ENCODE peak calls at places on chromosomes 13 and 19, in ten cellular contexts. P is kidney glomerular epithelial cell; A is bronchial epithelial cell; Y is glutamatergic neuron; M is activated naive CD8-positive, alpha-beta T cell treated with anti-CD3 and anti-CD28 coated beads, Interleukin-2, amount 50 U/mL, for 24 hours; G is naive thymus-derived CD8-positive, alpha-beta T cell; C is foreskin fibroblast; Z is GM12891; F is fibroblast of mammary gland; B is stimulated activated CD8-positive, alpha-beta memory T cell treated with anti-CD3 and anti-CD28 coated beads, Interleukin-7, amount 100 ng/mL, for 1 hour. J is an unnamed sample.

GRCh38 chr19:16326401-16327130 is 1.9 kb downstream of the KLF2 start:
- DNase-seq in B (no peak), A (no peak), F (no peak), M (peak), Z (no peak), Y (no peak), C (no peak), P (no peak), G (peak), J (peak)

GRCh38 chr19:46731584-46731983 is 14.3 kb upstream of the FKRP start:
- DNase-seq in B (no peak), Y (no peak), C (no peak), Z (no peak), P (no peak), A (no peak), G (no peak), F (no peak), M (no peak), J (no peak)

GRCh38 chr19:17725422-17726078 is 6.3 kb downstream of the MAP1S start:
- DNase-seq in M (no peak), Y (peak), P (no peak), G (no peak), Z (no peak), A (no peak), B (no peak), F (no peak), C (no peak), J (no peak)

GRCh38 chr13:102322211-102322610 is 79.6 kb downstream of the FGF14 start:
- DNase-seq in Y (no peak), Z (no peak), P (no peak), C (no peak), F (no peak), M (no peak), G (no peak), A (no peak), B (no peak), J (no peak)

GRCh38 chr19:12703056-12703455 is 6.6 kb upstream of the FBXW9 start:
- DNase-seq in Z (no peak), B (no peak), A (no peak), G (no peak), F (peak), M (peak), P (peak), C (no peak), Y (peak), J (no peak)

GRCh38 chr19:35868172-35868822 is at the start of gene APLP1:
- DNase-seq in Y (peak), B (no peak), C (peak), M (peak), G (peak), A (no peak), Z (no peak), F (no peak), P (peak), J (peak)

GRCh38 chr19:21604351-21604926 is 99.0 kb downstream of the ZNF429 start:
- DNase-seq in G (no peak), C (no peak), F (peak), A (peak), Z (no peak), B (no peak), M (no peak), Y (no peak), P (peak), J (no peak)

GRCh38 chr13:98060282-98060681 is 82.6 kb upstream of the FARP1 start:
- DNase-seq in Y (no peak), G (no peak), F (peak), C (no peak), B (no peak), Z (no peak), P (no peak), A (no peak), M (no peak), J (no peak)

GRCh38 chr13:34044660-34045080 is 226.7 kb downstream of the RFC3 start:
- DNase-seq in C (peak), A (peak), P (peak), B (no peak), Y (no peak), F (peak), M (no peak), Z (no peak), G (no peak), J (no peak)

GRCh38 chr19:33241530-33242101 is 16.0 kb upstream of the SLC7A10 start:
- DNase-seq in B (no peak), F (peak), P (no peak), Y (no peak), A (peak), M (peak), Z (no peak), C (no peak), G (no peak), J (no peak)

GRCh38 chr13:50850445-50850844 is 7.0 kb upstream of the DLEU7 start:
- DNase-seq in Y (no peak), F (no peak), B (no peak), G (no peak), M (no peak), Z (no peak), A (no peak), C (no peak), P (no peak), J (no peak)

GRCh38 chr19:47436712-47437401 is 17.5 kb upstream of the MEIS3 start:
- DNase-seq in Z (peak), A (peak), Y (peak), F (peak), M (peak), P (peak), B (peak), C (no peak), G (peak), J (peak)

GRCh38 chr19:41945135-41945766 is 13.9 kb downstream of the RABAC1 start:
- DNase-seq in C (no peak), A (no peak), Z (peak), B (peak), Y (no peak), M (peak), G (peak), P (no peak), F (no peak), J (peak)

GRCh38 chr19:16442386-16443276 is 29.1 kb downstream of the EPS15L1 start:
- DNase-seq in A (no peak), P (no peak), Y (no peak), C (no peak), M (no peak), F (no peak), B (no peak), G (no peak), Z (no peak), J (no peak)

GRCh38 chr19:52992109-52993004 is 21.4 kb upstream of the ERVV-1 start:
- DNase-seq in M (no peak), Y (peak), G (no peak), F (no peak), C (no peak), B (no peak), Z (no peak), P (no peak), A (no peak), J (no peak)

GRCh38 chr19:7307590-7308218 is 13.5 kb upstream of the INSR start:
- DNase-seq in P (no peak), Z (no peak), A (no peak), B (no peak), M (no peak), G (no peak), Y (no peak), F (no peak), C (no peak), J (no peak)

GRCh38 chr19:54541712-54542111 is 31.9 kb upstream of the LILRA2 start:
- DNase-seq in Y (no peak), A (no peak), M (no peak), P (no peak), F (no peak), Z (no peak), C (no peak), B (no peak), G (no peak), J (no peak)

GRCh38 chr13:71304861-71305260 is 562.1 kb downstream of the DACH1 start:
- DNase-seq in B (no peak), A (no peak), P (no peak), Z (no peak), C (no peak), G (no peak), F (no peak), Y (no peak), M (no peak), J (no peak)

GRCh38 chr19:33638167-33639033 is 16.6 kb downstream of the CHST8 start:
- DNase-seq in Y (no peak), B (no peak), C (no peak), Z (no peak), A (no peak), F (no peak), G (no peak), M (no peak), P (no peak), J (no peak)

GRCh38 chr19:39740395-39740794 is 2.6 kb upstream of the CLC start:
- DNase-seq in Z (no peak), C (no peak), A (no peak), M (peak), G (no peak), F (no peak), Y (no peak), B (no peak), P (no peak), J (no peak)

GRCh38 chr19:42281175-42282035 is 12.4 kb downstream of the CIC start:
- DNase-seq in A (peak), C (no peak), Z (no peak), Y (peak), G (no peak), F (peak), M (peak), P (peak), B (no peak), J (peak)

GRCh38 chr13:50170447-50171037 is 155.3 kb downstream of the KCNRG start:
- DNase-seq in F (peak), Z (no peak), Y (no peak), G (no peak), A (peak), B (no peak), M (no peak), P (no peak), C (no peak), J (no peak)

GRCh38 chr19:29623726-29624488 is 17.8 kb downstream of the POP4 start:
- DNase-seq in Y (no peak), F (no peak), M (peak), P (no peak), B (no peak), G (no peak), C (no peak), Z (no peak), A (no peak), J (peak)

GRCh38 chr13:33250594-33250993 is 35.0 kb downstream of the STARD13 start:
- DNase-seq in F (peak), C (no peak), Y (no peak), Z (no peak), G (no peak), M (no peak), A (no peak), P (no peak), B (no peak), J (no peak)

GRCh38 chr19:13024126-13024957 is 29.1 kb downstream of the NFIX start:
- DNase-seq in B (no peak), M (no peak), C (no peak), P (no peak), Z (no peak), A (no peak), F (no peak), Y (no peak), G (no peak), J (no peak)

GRCh38 chr19:45097776-45098520 is 5.0 kb downstream of the PPP1R37 start:
- DNase-seq in P (peak), M (no peak), F (peak), B (no peak), G (no peak), Z (no peak), Y (no peak), C (peak), A (peak), J (no peak)

GRCh38 chr13:23741879-23742510 is 147.2 kb downstream of the MIPEP start:
- DNase-seq in P (no peak), G (no peak), B (no peak), C (no peak), Z (no peak), Y (peak), A (no peak), M (no peak), F (peak), J (no peak)

GRCh38 chr19:2315818-2316353 is 7.9 kb upstream of the LINGO3 start:
- DNase-seq in A (no peak), F (peak), G (no peak), M (no peak), Z (no peak), P (peak), B (no peak), C (peak), Y (peak), J (no peak)

GRCh38 chr19:11152318-11153062 is 3.1 kb downstream of the SPC24 start:
- DNase-seq in Y (no peak), F (peak), G (no peak), B (no peak), Z (no peak), C (peak), M (no peak), A (peak), P (peak), J (no peak)

GRCh38 chr19:38743394-38744297 is 628 bp downstream of the CAPN12 start:
- DNase-seq in B (no peak), M (no peak), P (no peak), G (no peak), F (no peak), Y (no peak), Z (no peak), C (no peak), A (no peak), J (no peak)

GRCh38 chr19:16822648-16823047 is 6.5 kb upstream of the SIN3B start:
- DNase-seq in B (no peak), F (no peak), P (no peak), Z (no peak), C (no peak), G (no peak), Y (no peak), A (no peak), M (no peak), J (no peak)

J was measured in central memory CD4-positive, alpha-beta T cell.